ENCODE peak calls at places on chromosomes 4 and X, in five cellular contexts. E is Calu3, I is thoracic aorta, L is PC-9, R is progenitor cell of endocrine pancreas. Y is an unnamed sample.

GRCh38 chr4:60133414-60133813 is 1066.7 kb upstream of the ADGRL3 start:
- DNase-seq in E (no peak), I (no peak), L (no peak), R (no peak), Y (no peak)

GRCh38 chrX:13794417-13794816 is 22.5 kb downstream of the GPM6B start:
- DNase-seq in E (no peak), I (no peak), L (no peak), R (no peak), Y (no peak)

GRCh38 chr4:56183344-56183959 is 203.8 kb downstream of the AASDH start:
- DNase-seq in E (no peak), I (no peak), L (no peak), R (no peak), Y (no peak)

GRCh38 chrX:105460366-105460765 is 239.9 kb upstream of the TEX13A start:
- DNase-seq in E (no peak), I (no peak), L (no peak), R (no peak), Y (no peak)

GRCh38 chrX:126027229-126027628 is 138.9 kb downstream of the DCAF12L2 start:
- DNase-seq in E (no peak), I (no peak), L (no peak), R (no peak), Y (no peak)

GRCh38 chr4:138236035-138236434 is 6.1 kb downstream of the SLC7A11 start:
- DNase-seq in E (no peak), I (no peak), L (no peak), R (no peak), Y (no peak)

GRCh38 chr4:111362891-111363290 is 740.0 kb upstream of the PITX2 start:
- DNase-seq in E (no peak), I (no peak), L (no peak), R (no peak), Y (no peak)

GRCh38 chrX:1385251-1385794 is 6.6 kb downstream of the SLC25A6 start:
- DNase-seq in E (no peak), I (no peak), L (no peak), R (no peak), Y (peak; percentile 31)

GRCh38 chrX:101208152-101208905 is 11.3 kb upstream of the DRP2 start:
- DNase-seq in E (no peak), I (no peak), L (no peak), R (no peak), Y (no peak)

GRCh38 chr4:128284317-128284716 is 3.3 kb downstream of the PGRMC2 start:
- DNase-seq in E (no peak), I (no peak), L (no peak), R (no peak), Y (no peak)

GRCh38 chrX:107571296-107571998 is 56.9 kb upstream of the PRPS1 start:
- DNase-seq in E (peak; percentile 61), I (no peak), L (peak; percentile 91), R (no peak), Y (no peak)

GRCh38 chr4:185464887-185465286 is 6.6 kb downstream of the CCDC110 start:
- DNase-seq in E (no peak), I (no peak), L (no peak), R (no peak), Y (no peak)

GRCh38 chr4:175824110-175824509 is 12.0 kb upstream of the GPM6A start:
- DNase-seq in E (no peak), I (no peak), L (no peak), R (no peak), Y (no peak)

GRCh38 chr4:175823015-175823741 is 11.1 kb upstream of the GPM6A start:
- DNase-seq in E (no peak), I (no peak), L (no peak), R (no peak), Y (no peak)

GRCh38 chr4:175827510-175827909 is 15.4 kb upstream of the GPM6A start:
- DNase-seq in E (no peak), I (no peak), L (no peak), R (no peak), Y (no peak)
- TF ChIP-seq CTCF in E (no peak), I (no peak), L (no peak), R (no peak), Y (no peak)

GRCh38 chrX:39261446-39262147 is 460.3 kb downstream of the MID1IP1 start:
- DNase-seq in E (peak; percentile 34), I (no peak), L (no peak), R (no peak), Y (no peak)
- TF ChIP-seq CTCF in E (no peak), I (peak; percentile 39), L (no peak), R (peak; percentile 51), Y (peak; percentile 36)

GRCh38 chrX:120366794-120367193 is 4.9 kb downstream of the ATP1B4 start:
- DNase-seq in E (no peak), I (no peak), L (no peak), R (no peak), Y (no peak)
- TF ChIP-seq CTCF in E (no peak), I (no peak), L (no peak), R (no peak), Y (no peak)

GRCh38 chr4:26713563-26714145 is 129.8 kb downstream of the TBC1D19 start:
- DNase-seq in E (no peak), I (no peak), L (no peak), R (no peak), Y (no peak)
- TF ChIP-seq CTCF in E (no peak), I (no peak), L (no peak), R (no peak), Y (no peak)

GRCh38 chr4:6225469-6225868 is 25.1 kb upstream of the JAKMIP1 start:
- DNase-seq in E (no peak), I (no peak), L (no peak), R (peak; percentile 47), Y (no peak)
- TF ChIP-seq CTCF in E (no peak), I (no peak), L (no peak), R (no peak), Y (no peak)

GRCh38 chrX:65451663-65452062 is 82.9 kb downstream of the LAS1L start:
- DNase-seq in E (peak; percentile 25), I (no peak), L (no peak), R (no peak), Y (no peak)
- TF ChIP-seq CTCF in E (no peak), I (no peak), L (peak; percentile 71), R (peak; percentile 62), Y (peak; percentile 54)

GRCh38 chr4:31791666-31792065 is 1071.5 kb downstream of the PCDH7 start:
- DNase-seq in E (no peak), I (no peak), L (no peak), R (no peak), Y (no peak)

GRCh38 chr4:31788676-31789075 is 1068.5 kb downstream of the PCDH7 start:
- DNase-seq in E (no peak), I (no peak), L (no peak), R (no peak), Y (no peak)

GRCh38 chr4:31793907-31794306 is 1073.7 kb downstream of the PCDH7 start:
- DNase-seq in E (no peak), I (no peak), L (no peak), R (no peak), Y (no peak)
- TF ChIP-seq CTCF in E (no peak), I (no peak), L (peak; percentile 50), R (peak; percentile 47), Y (peak; percentile 46)

GRCh38 chrX:30597258-30598012 is 19.9 kb upstream of the TASL start:
- DNase-seq in E (no peak), I (no peak), L (no peak), R (no peak), Y (no peak)

GRCh38 chrX:30592846-30593245 is 15.3 kb upstream of the TASL start:
- DNase-seq in E (no peak), I (no peak), L (no peak), R (no peak), Y (no peak)

GRCh38 chrX:30590368-30590767 is 12.8 kb upstream of the TASL start:
- DNase-seq in E (no peak), I (no peak), L (no peak), R (no peak), Y (no peak)

GRCh38 chrX:30589146-30589888 is 11.8 kb upstream of the TASL start:
- DNase-seq in E (no peak), I (no peak), L (no peak), R (no peak), Y (no peak)

GRCh38 chrX:30593435-30594200 is 16.1 kb upstream of the TASL start:
- DNase-seq in E (peak; percentile 70), I (no peak), L (peak; percentile 42), R (no peak), Y (no peak)
- TF ChIP-seq CTCF in E (peak; percentile 32), I (no peak), L (peak; percentile 30), R (no peak), Y (no peak)

GRCh38 chr4:170872794-170873193 is 783.0 kb upstream of the AADAT start:
- DNase-seq in E (no peak), I (no peak), L (no peak), R (no peak), Y (no peak)

GRCh38 chr4:170875868-170876267 is 786.1 kb upstream of the AADAT start:
- DNase-seq in E (no peak), I (no peak), L (no peak), R (no peak), Y (no peak)
- TF ChIP-seq CTCF in E (no peak), I (no peak), L (no peak), R (peak; percentile 25), Y (no peak)

Y was measured in mesothelial cell of epicardium.